ENCODE peak calls at places on chromosomes 2 and 18, in ten cellular contexts. A is body of pancreas, U is right lobe of liver, Y is uterus, M is heart left ventricle, K is esophagus squamous epithelium, I is Peyer's patch, C is spleen, H is adrenal gland, Z is HepG2. F is an unnamed sample.

GRCh38 chr2:1431886-1432400 is 18.7 kb downstream of the TPO start:
- DNase-seq in U (peak; percentile 28), H (no peak), K (no peak), M (no peak), I (no peak), A (no peak), C (no peak), Z (no peak), Y (no peak), F (no peak)

GRCh38 chr2:24907106-24907505 is 12.9 kb downstream of the ADCY3 start:
- DNase-seq in A (no peak), M (no peak), K (no peak), Y (no peak), I (no peak), C (peak; percentile 21), H (no peak), Z (no peak), U (no peak), F (no peak)

GRCh38 chr2:226671177-226671676 is 128.4 kb downstream of the IRS1 start:
- DNase-seq in Y (no peak), U (no peak), I (no peak), C (no peak), M (no peak), A (no peak), Z (no peak), K (no peak), H (no peak), F (no peak)

GRCh38 chr2:190094471-190094870 is 31.9 kb upstream of the MSTN start:
- DNase-seq in I (no peak), Y (no peak), M (no peak), U (no peak), H (no peak), K (no peak), Z (no peak), A (no peak), C (no peak), F (no peak)

GRCh38 chr2:133821107-133821760 is 253.0 kb upstream of the NCKAP5 start:
- DNase-seq in C (no peak), M (no peak), H (no peak), K (no peak), I (no peak), U (no peak), A (no peak), Z (no peak), Y (no peak), F (no peak)

GRCh38 chr18:55275042-55275897 is 312.7 kb downstream of the TCF4 start:
- DNase-seq in I (no peak), H (peak; percentile 86), A (no peak), M (no peak), Y (peak; percentile 28), Z (no peak), C (no peak), K (no peak), U (no peak), F (no peak)

GRCh38 chr2:193847140-193847539 is 1652.4 kb upstream of the TMEFF2 start:
- DNase-seq in Y (no peak), A (no peak), K (no peak), I (no peak), C (no peak), M (no peak), H (no peak), U (no peak), Z (no peak), F (no peak)

GRCh38 chr2:230898016-230898415 is 27.0 kb downstream of the GPR55 start:
- DNase-seq in A (no peak), U (peak; percentile 41), I (no peak), Z (no peak), M (no peak), C (peak; percentile 64), H (peak; percentile 13), K (no peak), Y (no peak), F (no peak)

GRCh38 chr18:56975276-56975675 is 171.6 kb upstream of the BOD1L2 start:
- DNase-seq in K (no peak), U (no peak), C (no peak), M (no peak), Y (no peak), I (no peak), Z (no peak), H (no peak), A (no peak), F (no peak)

GRCh38 chr2:100292022-100292580 is 30.2 kb downstream of the LONRF2 start:
- DNase-seq in I (no peak), Z (peak; percentile 14), A (peak; percentile 49), Y (peak; percentile 92), K (no peak), U (no peak), M (no peak), H (peak; percentile 88), C (no peak), F (no peak)

GRCh38 chr2:224165901-224166319 is 126.8 kb upstream of the SERPINE2 start:
- DNase-seq in Y (no peak), I (no peak), K (no peak), A (no peak), C (no peak), U (no peak), M (no peak), Z (no peak), H (no peak), F (no peak)

GRCh38 chr2:197515798-197516761 is at the start of gene MOB4:
- DNase-seq in C (peak; percentile 100), H (peak; percentile 96), A (peak; percentile 97), I (peak; percentile 98), K (peak; percentile 71), Z (peak; percentile 93), U (peak; percentile 97), M (peak; percentile 97), Y (peak; percentile 92), F (peak; percentile 90)
- TF ChIP-seq CTCF in C (peak; percentile 31), H (no peak), A (no peak), I (peak; percentile 21), K (no peak), Z (peak; percentile 53), U (no peak), M (no peak), Y (no peak), F (no peak)

GRCh38 chr2:26922638-26923466 is 47.6 kb upstream of the MAPRE3 start:
- DNase-seq in K (no peak), I (no peak), Y (peak; percentile 62), A (peak; percentile 65), Z (peak; percentile 69), C (peak; percentile 78), U (no peak), M (peak; percentile 38), H (peak; percentile 62), F (no peak)
- TF ChIP-seq POLR2A in K (no peak), I (no peak), Y (no peak), A (no peak), Z (no peak), C (no peak), U (no peak), M (no peak), H (no peak), F (no peak)

DNA sequence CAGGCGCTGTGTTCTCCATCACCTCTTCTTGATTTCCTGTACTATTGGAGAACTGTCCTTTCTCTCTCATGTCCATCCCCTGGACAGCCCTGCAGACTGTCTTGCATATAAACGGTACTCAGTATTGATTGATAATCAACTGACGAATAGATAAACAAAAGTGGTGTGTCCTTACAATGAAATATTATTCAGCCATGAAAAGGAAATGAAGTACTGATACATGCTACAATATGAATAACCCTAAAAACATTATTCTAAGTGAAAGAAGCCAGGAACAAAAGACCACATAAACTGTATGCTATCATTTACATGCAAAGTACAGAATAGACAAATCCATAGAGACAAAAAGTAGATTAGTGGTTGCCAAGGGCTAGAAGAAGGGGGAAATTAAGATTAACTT is 77.6 kb downstream of the SDC1 start:
- DNase-seq in I (no peak), C (no peak), U (no peak), Y (no peak), Z (no peak), K (no peak), A (no peak), H (no peak), M (no peak), F (no peak)
- H3K4me3 ChIP-seq in I (no peak overlapping the region), C (no peak overlapping the region), U (no peak overlapping the region), Y (no peak overlapping the region), Z (no peak overlapping the region), K (no peak overlapping the region), A (no peak overlapping the region), H (no peak overlapping the region), M (no peak overlapping the region), F (no peak overlapping the region)

GRCh38 chr2:19851116-19851515 is 50.7 kb downstream of the TTC32 start:
- DNase-seq in A (no peak), M (no peak), H (no peak), U (no peak), Y (no peak), Z (no peak), I (no peak), K (no peak), C (no peak), F (no peak)
- TF ChIP-seq CTCF in A (no peak), M (no peak), H (no peak), U (no peak), Y (no peak), Z (peak; percentile 58), I (no peak), K (no peak), C (no peak), F (no peak)

GRCh38 chr2:153408708-153409107 is 69.9 kb downstream of the RPRM start:
- DNase-seq in C (no peak), Z (no peak), Y (no peak), A (no peak), U (no peak), M (no peak), I (no peak), K (no peak), H (no peak), F (peak; percentile 22)
- TF ChIP-seq POLR2A in C (no peak), Z (no peak), Y (no peak), A (no peak), U (no peak), M (no peak), I (no peak), K (no peak), H (no peak), F (no peak)

GRCh38 chr2:109133746-109134145 is 4.7 kb downstream of the SH3RF3 start:
- DNase-seq in K (no peak), I (no peak), H (peak; percentile 19), Z (no peak), M (no peak), C (no peak), U (no peak), A (no peak), Y (no peak), F (peak; percentile 20)
- H3K4me3 ChIP-seq in K (no peak overlapping the region), I (no peak overlapping the region), H (no peak overlapping the region), Z (no peak overlapping the region), M (no peak overlapping the region), C (no peak overlapping the region), U (no peak overlapping the region), A (no peak overlapping the region), Y (no peak overlapping the region), F (no peak overlapping the region)

F was measured in lower leg skin.